ENCODE peak calls at places on chromosomes 5 and 9, in ten cellular contexts. N is spleen, J is suprapubic skin, D is upper lobe of left lung, P is ovary, K is IMR-90, R is sigmoid colon, M is body of pancreas, O is heart left ventricle, Y is NB4. V is an unnamed sample.

GRCh38 chr5:169686137-169686536 is 49.1 kb downstream of the DOCK2 start:
- DNase-seq in N (no peak), J (no peak), D (no peak), P (no peak), K (no peak), R (no peak), M (no peak), O (no peak), Y (no peak), V (no peak)

GRCh38 chr5:147460380-147460779 is 49.5 kb downstream of the DPYSL3 start:
- DNase-seq in N (no peak), J (no peak), D (no peak), P (no peak), K (no peak), R (no peak), M (no peak), O (no peak), Y (no peak), V (no peak)

GRCh38 chr9:83304686-83305085 is 233.5 kb downstream of the FRMD3 start:
- DNase-seq in N (no peak), J (peak; percentile 81), D (peak; percentile 59), P (peak; percentile 92), K (peak; percentile 37), R (peak; percentile 93), M (peak; percentile 70), O (peak; percentile 93), Y (no peak), V (no peak)

GRCh38 chr5:148455055-148455675 is 71.4 kb downstream of the FBXO38 start:
- DNase-seq in N (no peak), J (no peak), D (no peak), P (no peak), K (no peak), R (no peak), M (no peak), O (no peak), Y (no peak), V (no peak)

GRCh38 chr9:26243722-26244121 is 565.5 kb upstream of the TUSC1 start:
- DNase-seq in N (no peak), J (no peak), D (no peak), P (no peak), K (peak; percentile 85), R (no peak), M (no peak), O (no peak), Y (no peak), V (no peak)

GRCh38 chr5:133250527-133250926 is 198.7 kb downstream of the HSPA4 start:
- DNase-seq in N (peak; percentile 67), J (no peak), D (no peak), P (no peak), K (no peak), R (no peak), M (no peak), O (no peak), Y (no peak), V (no peak)

GRCh38 chr5:146076028-146076427 is 29.3 kb downstream of the PLAC8L1 start:
- DNase-seq in N (no peak), J (no peak), D (no peak), P (no peak), K (no peak), R (no peak), M (no peak), O (no peak), Y (peak; percentile 42), V (no peak)

GRCh38 chr5:30239331-30240022 is 954.0 kb upstream of the CDH6 start:
- DNase-seq in N (no peak), J (no peak), D (no peak), P (no peak), K (no peak), R (no peak), M (no peak), O (no peak), Y (no peak), V (no peak)

GRCh38 chr5:33072296-33072695 is 361.2 kb downstream of the NPR3 start:
- DNase-seq in N (no peak), J (no peak), D (no peak), P (no peak), K (no peak), R (no peak), M (no peak), O (no peak), Y (no peak), V (no peak)

GRCh38 chr5:57299945-57300344 is 126.1 kb downstream of the GPBP1 start:
- DNase-seq in N (no peak), J (no peak), D (no peak), P (no peak), K (no peak), R (no peak), M (no peak), O (no peak), Y (peak; percentile 5), V (no peak)

GRCh38 chr9:135239100-135239768 is 151.8 kb downstream of the OLFM1 start:
- DNase-seq in N (peak; percentile 44), J (no peak), D (no peak), P (no peak), K (no peak), R (peak; percentile 52), M (no peak), O (peak; percentile 9), Y (no peak), V (no peak)

GRCh38 chr9:79684711-79685575 is 113.2 kb downstream of the TLE4 start:
- DNase-seq in N (no peak), J (no peak), D (no peak), P (no peak), K (peak; percentile 55), R (no peak), M (no peak), O (no peak), Y (no peak), V (no peak)

GRCh38 chr5:151699071-151699901 is 12.6 kb upstream of the SPARC start:
- DNase-seq in N (no peak), J (peak; percentile 85), D (no peak), P (peak; percentile 89), K (peak; percentile 99), R (peak; percentile 88), M (peak; percentile 19), O (peak; percentile 85), Y (no peak), V (peak; percentile 52)

GRCh38 chr5:19534751-19535150 is 453.2 kb downstream of the CDH18 start:
- DNase-seq in N (no peak), J (no peak), D (no peak), P (no peak), K (no peak), R (no peak), M (no peak), O (no peak), Y (no peak), V (no peak)

GRCh38 chr5:179880848-179881590 is 22.4 kb upstream of the MRNIP start:
- DNase-seq in N (peak; percentile 50), J (no peak), D (no peak), P (no peak), K (no peak), R (no peak), M (no peak), O (peak; percentile 26), Y (no peak), V (no peak)
- TF ChIP-seq POLR2A in N (no peak), J (no peak), D (no peak), P (no peak), K (no peak), R (no peak), M (no peak), O (no peak), Y (no peak), V (no peak)

GRCh38 chr9:101486693-101487442 is 46.8 kb upstream of the RNF20 start:
- DNase-seq in N (peak; percentile 74), J (peak; percentile 77), D (peak; percentile 24), P (peak; percentile 83), K (peak; percentile 54), R (peak; percentile 67), M (peak; percentile 71), O (peak; percentile 60), Y (no peak), V (no peak)

GRCh38 chr9:101484046-101484445 is 48.5 kb upstream of the ALDOB start:
- DNase-seq in N (no peak), J (no peak), D (no peak), P (no peak), K (no peak), R (no peak), M (no peak), O (no peak), Y (no peak), V (no peak)

GRCh38 chr9:101481296-101481695 is 45.7 kb upstream of the ALDOB start:
- DNase-seq in N (no peak), J (no peak), D (no peak), P (no peak), K (no peak), R (no peak), M (no peak), O (no peak), Y (no peak), V (no peak)

GRCh38 chr9:101487443-101487855 is 46.2 kb upstream of the RNF20 start:
- DNase-seq in N (no peak), J (no peak), D (no peak), P (no peak), K (no peak), R (no peak), M (no peak), O (no peak), Y (no peak), V (no peak)

DNA sequence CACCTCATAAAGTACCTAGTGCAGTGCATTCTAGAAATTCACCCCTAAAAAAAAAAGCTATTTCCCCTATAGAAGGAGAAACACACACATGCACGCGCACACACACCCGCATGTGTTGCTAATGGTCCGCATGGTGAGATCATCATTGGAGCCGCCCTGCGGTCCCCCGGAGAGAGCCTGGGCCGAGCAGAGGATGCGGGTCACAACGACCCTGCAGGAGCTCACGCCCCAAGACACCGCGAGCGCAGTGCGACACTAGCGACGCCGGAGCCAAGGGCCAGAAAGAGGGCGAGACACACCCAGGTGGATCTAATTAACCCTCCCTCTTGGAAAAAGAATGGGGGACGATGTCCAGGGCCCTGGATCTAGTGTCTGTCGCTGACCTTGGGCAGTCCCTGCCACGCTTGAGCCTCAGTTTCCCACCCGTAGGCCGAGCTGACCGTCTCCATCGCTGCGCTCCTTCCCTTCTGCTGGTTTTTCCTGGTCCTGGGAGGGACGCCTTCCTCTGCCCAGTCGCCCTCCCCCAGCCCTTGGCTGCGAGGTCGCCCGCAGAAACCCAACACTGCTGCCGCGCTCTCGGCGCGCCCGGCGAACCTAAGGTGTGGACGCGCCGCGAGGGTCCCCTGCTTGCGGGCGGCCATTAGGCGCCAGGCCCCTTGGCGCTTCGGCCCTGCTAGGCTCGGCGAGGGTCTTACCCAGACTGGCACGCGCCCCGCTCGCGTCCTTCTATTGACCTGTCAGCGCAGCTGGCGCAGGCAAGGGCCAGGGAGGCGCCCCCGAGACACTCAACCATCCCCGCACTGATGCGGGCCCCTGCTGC is 47.6 kb upstream of the RNF20 start:
- DNase-seq in N (no peak), J (no peak), D (no peak), P (peak; percentile 67), K (peak; percentile 41), R (no peak), M (peak; percentile 59), O (peak; percentile 51), Y (no peak), V (no peak)
- TF ChIP-seq POLR2A in N (no peak), J (no peak), D (no peak), P (peak; percentile 16), K (no peak), R (no peak), M (no peak), O (no peak), Y (no peak), V (no peak)

GRCh38 chr5:150396247-150396646 is 16.5 kb downstream of the CD74 start:
- DNase-seq in N (no peak), J (no peak), D (no peak), P (no peak), K (no peak), R (no peak), M (no peak), O (peak; percentile 6), Y (no peak), V (no peak)
- TF ChIP-seq POLR2A in N (no peak), J (no peak), D (no peak), P (no peak), K (no peak), R (no peak), M (no peak), O (no peak), Y (no peak), V (no peak)

GRCh38 chr5:173574983-173575382 is 41.5 kb downstream of the BOD1 start:
- DNase-seq in N (no peak), J (peak; percentile 69), D (no peak), P (no peak), K (no peak), R (no peak), M (no peak), O (no peak), Y (no peak), V (no peak)
- TF ChIP-seq POLR2A in N (no peak), J (no peak), D (no peak), P (no peak), K (no peak), R (no peak), M (no peak), O (no peak), Y (no peak), V (no peak)